ENCODE peak calls at places on chromosomes 11 and 22, in six cellular contexts. One of them, this sample, is unnamed.

GRCh38 chr11:940496-941135 is 14.9 kb downstream of the AP2A2 start:
- DNase-seq in cardiac fibroblast: no peak
- DNase-seq in AG04450: no peak
- DNase-seq in upper lobe of right lung: no peak
- DNase-seq in PC-3: no peak
- DNase-seq in foreskin fibroblast: no peak
- DNase-seq in this sample: no peak

GRCh38 chr11:31366795-31367194 is 2.7 kb downstream of the DCDC1 start:
- DNase-seq in cardiac fibroblast: no peak
- DNase-seq in AG04450: no peak
- DNase-seq in upper lobe of right lung: no peak
- DNase-seq in PC-3: no peak
- DNase-seq in foreskin fibroblast: no peak
- DNase-seq in this sample: no peak

GRCh38 chr11:17522655-17523054 is 21.6 kb downstream of the USH1C start:
- DNase-seq in cardiac fibroblast: no peak
- DNase-seq in AG04450: no peak
- DNase-seq in upper lobe of right lung: no peak
- DNase-seq in PC-3: no peak
- DNase-seq in foreskin fibroblast: no peak
- DNase-seq in this sample: no peak

GRCh38 chr22:39365406-39365782 is 15.6 kb downstream of the SYNGR1 start:
- DNase-seq in cardiac fibroblast: no peak
- DNase-seq in AG04450: no peak
- DNase-seq in upper lobe of right lung: no peak
- DNase-seq in PC-3: no peak
- DNase-seq in foreskin fibroblast: no peak
- DNase-seq in this sample: no peak

GRCh38 chr11:73493838-73494598 is 103.9 kb downstream of the FAM168A start:
- DNase-seq in cardiac fibroblast: peak; percentile 97
- DNase-seq in AG04450: peak; percentile 27
- DNase-seq in upper lobe of right lung: no peak
- DNase-seq in PC-3: peak; percentile 94
- DNase-seq in foreskin fibroblast: peak; percentile 89
- DNase-seq in this sample: peak; percentile 82

GRCh38 chr11:132217856-132218255 is 847.4 kb downstream of the NTM start:
- DNase-seq in cardiac fibroblast: no peak
- DNase-seq in AG04450: no peak
- DNase-seq in upper lobe of right lung: no peak
- DNase-seq in PC-3: no peak
- DNase-seq in foreskin fibroblast: no peak
- DNase-seq in this sample: no peak

GRCh38 chr11:95453616-95454118 is 222.7 kb upstream of the SESN3 start:
- DNase-seq in cardiac fibroblast: peak; percentile 27
- DNase-seq in AG04450: no peak
- DNase-seq in upper lobe of right lung: peak; percentile 75
- DNase-seq in PC-3: peak; percentile 46
- DNase-seq in foreskin fibroblast: peak; percentile 34
- DNase-seq in this sample: peak; percentile 84

GRCh38 chr11:121523581-121524232 is 70.9 kb upstream of the SORL1-AS1 start:
- DNase-seq in cardiac fibroblast: no peak
- DNase-seq in AG04450: no peak
- DNase-seq in upper lobe of right lung: no peak
- DNase-seq in PC-3: no peak
- DNase-seq in foreskin fibroblast: no peak
- DNase-seq in this sample: no peak

GRCh38 chr22:25120093-25120561 is 79.5 kb upstream of the CRYBB3 start:
- DNase-seq in cardiac fibroblast: no peak
- DNase-seq in AG04450: no peak
- DNase-seq in upper lobe of right lung: peak; percentile 67
- DNase-seq in PC-3: peak; percentile 77
- DNase-seq in foreskin fibroblast: no peak
- DNase-seq in this sample: no peak

GRCh38 chr11:36774603-36775002 is 176.6 kb upstream of the RAG2 start:
- DNase-seq in cardiac fibroblast: peak; percentile 64
- DNase-seq in AG04450: no peak
- DNase-seq in upper lobe of right lung: no peak
- DNase-seq in PC-3: peak; percentile 49
- DNase-seq in foreskin fibroblast: peak; percentile 81
- DNase-seq in this sample: peak; percentile 84

GRCh38 chr22:50325444-50326224 is 1.2 kb downstream of the DENND6B start:
- DNase-seq in cardiac fibroblast: no peak
- DNase-seq in AG04450: no peak
- DNase-seq in upper lobe of right lung: no peak
- DNase-seq in PC-3: no peak
- DNase-seq in foreskin fibroblast: no peak
- DNase-seq in this sample: no peak

GRCh38 chr11:66467756-66468155 is 1.1 kb downstream of the PELI3 start:
- DNase-seq in cardiac fibroblast: no peak
- DNase-seq in AG04450: no peak
- DNase-seq in upper lobe of right lung: no peak
- DNase-seq in PC-3: peak; percentile 39
- DNase-seq in foreskin fibroblast: peak; percentile 54
- DNase-seq in this sample: no peak

GRCh38 chr22:38733329-38734202 is 22.2 kb downstream of the SUN2 start:
- DNase-seq in cardiac fibroblast: peak; percentile 36
- DNase-seq in AG04450: peak; percentile 32
- DNase-seq in upper lobe of right lung: peak; percentile 76
- DNase-seq in PC-3: peak; percentile 29
- DNase-seq in foreskin fibroblast: peak; percentile 57
- DNase-seq in this sample: peak; percentile 13

GRCh38 chr11:7341551-7341950 is 89.8 kb downstream of the SYT9 start:
- DNase-seq in cardiac fibroblast: no peak
- DNase-seq in AG04450: no peak
- DNase-seq in upper lobe of right lung: no peak
- DNase-seq in PC-3: peak; percentile 36
- DNase-seq in foreskin fibroblast: no peak
- DNase-seq in this sample: peak; percentile 73

DNA sequence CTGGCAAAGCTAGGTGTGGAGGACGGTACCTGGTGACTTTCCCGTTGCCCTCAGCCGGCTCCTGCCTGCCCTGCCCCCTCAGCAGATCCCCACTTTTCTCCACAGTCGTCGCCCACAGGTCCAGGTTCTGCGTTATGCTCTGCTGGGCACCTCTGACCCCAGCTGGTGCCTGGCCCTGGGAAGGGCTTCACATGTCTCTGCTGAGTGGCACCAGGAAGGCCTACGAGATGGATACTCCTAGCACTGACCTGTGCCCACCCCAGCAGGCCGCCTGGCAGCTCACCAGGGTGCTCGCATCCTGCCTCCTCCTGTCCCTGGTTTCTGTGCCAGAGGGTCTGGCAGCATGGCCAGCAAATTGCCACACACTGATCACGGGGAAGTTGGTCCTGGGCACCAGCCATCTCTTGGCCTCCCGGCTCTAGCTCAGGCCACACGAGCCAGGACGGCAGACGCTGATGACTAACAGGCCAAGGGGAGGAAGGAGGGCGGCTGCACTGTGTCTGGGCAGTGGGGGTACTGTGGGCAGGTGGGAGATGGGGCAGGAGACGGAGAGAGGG is 13.8 kb downstream of the CARS1 start:
- DNase-seq in cardiac fibroblast: peak; percentile 32
- DNase-seq in AG04450: no peak
- DNase-seq in upper lobe of right lung: no peak
- DNase-seq in PC-3: no peak
- DNase-seq in foreskin fibroblast: peak; percentile 60
- DNase-seq in this sample: no peak
- H3K4me3 ChIP-seq in cardiac fibroblast: no peak overlapping the region
- H3K4me3 ChIP-seq in AG04450: no peak overlapping the region
- H3K4me3 ChIP-seq in upper lobe of right lung: no peak overlapping the region
- H3K4me3 ChIP-seq in PC-3: no peak overlapping the region
- H3K4me3 ChIP-seq in foreskin fibroblast: no peak overlapping the region
- H3K4me3 ChIP-seq in this sample: no peak overlapping the region

DNA sequence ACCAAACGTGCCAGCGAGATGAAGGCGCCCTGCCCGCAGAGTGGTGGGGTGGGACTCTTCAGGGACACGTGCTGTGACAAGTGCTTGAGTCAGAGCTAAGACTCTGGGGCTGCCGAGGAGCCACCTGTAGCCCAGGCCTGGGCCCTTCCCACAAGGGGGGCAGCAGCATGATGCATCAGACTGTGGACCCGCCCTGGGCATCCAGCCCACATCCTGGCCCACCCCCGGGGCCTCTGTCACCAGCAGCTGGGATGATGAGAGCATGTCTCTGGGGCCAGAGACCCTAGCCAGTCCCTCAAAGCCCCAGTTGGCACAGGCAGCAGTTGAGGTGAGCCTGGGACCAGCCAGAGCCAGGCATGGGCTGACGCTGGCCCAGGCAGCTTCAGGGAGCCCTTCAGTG is 41.5 kb downstream of the CDKN1C start:
- DNase-seq in cardiac fibroblast: no peak
- DNase-seq in AG04450: no peak
- DNase-seq in upper lobe of right lung: no peak
- DNase-seq in PC-3: peak; percentile 78
- DNase-seq in foreskin fibroblast: no peak
- DNase-seq in this sample: peak; percentile 10
- H3K4me3 ChIP-seq in cardiac fibroblast: no peak overlapping the region
- H3K4me3 ChIP-seq in AG04450: no peak overlapping the region
- H3K4me3 ChIP-seq in upper lobe of right lung: no peak overlapping the region
- H3K4me3 ChIP-seq in PC-3: no peak overlapping the region
- H3K4me3 ChIP-seq in foreskin fibroblast: no peak overlapping the region
- H3K4me3 ChIP-seq in this sample: no peak overlapping the region

GRCh38 chr11:44307340-44308099 is 2.4 kb downstream of the ALX4 start:
- DNase-seq in cardiac fibroblast: no peak
- DNase-seq in AG04450: no peak
- DNase-seq in upper lobe of right lung: no peak
- DNase-seq in PC-3: no peak
- DNase-seq in foreskin fibroblast: no peak
- DNase-seq in this sample: no peak
- H3K4me3 ChIP-seq in cardiac fibroblast: no peak overlapping the region
- H3K4me3 ChIP-seq in AG04450: no peak overlapping the region
- H3K4me3 ChIP-seq in upper lobe of right lung: no peak overlapping the region
- H3K4me3 ChIP-seq in PC-3: no peak overlapping the region
- H3K4me3 ChIP-seq in foreskin fibroblast: no peak overlapping the region
- H3K4me3 ChIP-seq in this sample: no peak overlapping the region

GRCh38 chr22:42855211-42855610 is 1.9 kb downstream of the ARFGAP3 start:
- DNase-seq in cardiac fibroblast: peak; percentile 17
- DNase-seq in AG04450: no peak
- DNase-seq in upper lobe of right lung: no peak
- DNase-seq in PC-3: no peak
- DNase-seq in foreskin fibroblast: peak; percentile 44
- DNase-seq in this sample: no peak

GRCh38 chr22:42856179-42856864 is 751 bp downstream of the ARFGAP3 start:
- DNase-seq in cardiac fibroblast: peak; percentile 36
- DNase-seq in AG04450: no peak
- DNase-seq in upper lobe of right lung: peak; percentile 85
- DNase-seq in PC-3: no peak
- DNase-seq in foreskin fibroblast: peak; percentile 58
- DNase-seq in this sample: peak; percentile 8

GRCh38 chr22:42856865-42857704 is at the start of gene ARFGAP3:
- DNase-seq in cardiac fibroblast: peak; percentile 92
- DNase-seq in AG04450: peak; percentile 76
- DNase-seq in upper lobe of right lung: peak; percentile 98
- DNase-seq in PC-3: peak; percentile 89
- DNase-seq in foreskin fibroblast: peak; percentile 98
- DNase-seq in this sample: peak; percentile 74

GRCh38 chr22:42857845-42858481 is 890 bp upstream of the ARFGAP3 start:
- DNase-seq in cardiac fibroblast: no peak
- DNase-seq in AG04450: no peak
- DNase-seq in upper lobe of right lung: no peak
- DNase-seq in PC-3: peak; percentile 14
- DNase-seq in foreskin fibroblast: no peak
- DNase-seq in this sample: no peak

DNA sequence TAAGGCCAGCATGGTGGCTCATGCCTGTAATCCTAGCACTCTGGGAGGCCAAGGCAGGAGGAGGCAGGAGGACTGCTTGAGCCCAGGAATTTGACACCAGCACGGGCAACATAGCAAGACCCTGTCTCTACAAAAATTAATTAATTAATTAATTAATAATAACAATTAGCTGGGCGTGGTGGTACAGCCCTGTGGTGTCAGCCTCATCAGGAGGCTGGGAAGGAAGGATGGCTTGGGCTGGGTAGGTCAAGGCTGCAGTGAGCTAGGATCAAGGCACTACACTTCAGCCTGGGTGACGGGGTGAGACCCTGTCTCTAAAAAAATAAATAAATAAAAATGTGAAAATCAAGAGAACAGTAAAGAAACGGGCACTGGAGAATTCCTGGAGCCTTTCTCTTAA is 1.3 kb downstream of the ARFGAP3 start:
- DNase-seq in cardiac fibroblast: no peak
- DNase-seq in AG04450: no peak
- DNase-seq in upper lobe of right lung: no peak
- DNase-seq in PC-3: no peak
- DNase-seq in foreskin fibroblast: no peak
- DNase-seq in this sample: no peak
- H3K4me3 ChIP-seq in cardiac fibroblast: peak overlapping the region; percentile 88
- H3K4me3 ChIP-seq in AG04450: peak overlapping the region; percentile 93
- H3K4me3 ChIP-seq in upper lobe of right lung: peak overlapping the region; percentile 82
- H3K4me3 ChIP-seq in PC-3: peak overlapping the region; percentile 94
- H3K4me3 ChIP-seq in foreskin fibroblast: peak overlapping the region; percentile 83
- H3K4me3 ChIP-seq in this sample: peak overlapping the region; percentile 67

DNA sequence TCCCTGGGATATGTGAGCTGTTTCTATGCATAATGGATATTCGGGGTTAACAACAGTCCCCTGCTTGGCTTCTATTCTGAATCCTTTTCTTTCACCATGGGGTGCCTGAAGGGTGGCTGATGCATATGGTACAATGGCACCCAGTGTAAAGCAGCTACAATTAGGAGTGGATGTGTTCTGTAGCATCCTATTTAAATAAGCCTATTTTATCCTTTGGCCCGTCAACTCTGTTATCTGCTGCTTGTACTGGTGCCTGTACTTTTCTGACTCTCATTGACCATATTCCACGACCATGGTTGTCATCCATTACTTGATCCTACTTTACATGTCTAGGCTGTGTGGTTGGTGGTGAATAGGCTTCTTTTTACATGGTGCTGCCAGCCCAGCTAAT is 1.3 kb downstream of the TUG1 start:
- DNase-seq in cardiac fibroblast: no peak
- DNase-seq in AG04450: no peak
- DNase-seq in upper lobe of right lung: no peak
- DNase-seq in PC-3: no peak
- DNase-seq in foreskin fibroblast: no peak
- DNase-seq in this sample: no peak
- H3K4me3 ChIP-seq in cardiac fibroblast: peak overlapping the region; percentile 53
- H3K4me3 ChIP-seq in AG04450: peak overlapping the region; percentile 73
- H3K4me3 ChIP-seq in upper lobe of right lung: peak overlapping the region; percentile 82
- H3K4me3 ChIP-seq in PC-3: peak overlapping the region; percentile 94
- H3K4me3 ChIP-seq in foreskin fibroblast: peak overlapping the region; percentile 64
- H3K4me3 ChIP-seq in this sample: peak overlapping the region; percentile 59

DNA sequence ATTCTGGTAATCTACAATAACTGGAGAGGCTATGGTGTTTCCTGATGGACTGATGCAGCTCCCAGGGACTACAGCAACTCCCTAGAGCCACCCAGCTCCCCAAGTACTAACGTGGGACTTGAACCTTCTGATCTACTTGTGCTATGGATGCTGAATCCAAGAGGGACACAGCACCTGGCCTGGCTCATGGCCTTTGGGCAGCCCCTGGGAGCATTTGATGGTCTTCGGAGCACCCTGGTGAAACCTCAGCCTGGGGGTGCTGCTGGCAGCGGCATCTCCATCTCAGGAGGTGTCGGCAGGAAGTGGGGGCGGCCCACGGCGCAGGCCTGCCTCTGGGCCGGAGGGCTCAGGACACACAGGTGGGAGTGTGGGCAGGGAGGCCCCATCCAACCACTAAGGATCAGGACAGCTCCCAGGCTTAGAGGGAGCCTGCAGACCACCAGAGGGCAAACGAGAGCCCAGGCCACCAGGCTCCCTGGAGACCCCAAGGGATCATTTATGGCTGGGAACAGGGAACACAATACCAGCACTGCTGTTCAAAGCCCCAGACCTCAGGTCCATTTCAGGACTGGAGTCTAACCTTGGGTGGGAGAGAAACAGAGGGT is 8.7 kb downstream of the EHD1 start:
- DNase-seq in cardiac fibroblast: no peak
- DNase-seq in AG04450: no peak
- DNase-seq in upper lobe of right lung: no peak
- DNase-seq in PC-3: no peak
- DNase-seq in foreskin fibroblast: no peak
- DNase-seq in this sample: no peak
- H3K4me3 ChIP-seq in cardiac fibroblast: no peak overlapping the region
- H3K4me3 ChIP-seq in AG04450: peak overlapping the region; percentile 5
- H3K4me3 ChIP-seq in upper lobe of right lung: peak overlapping the region; percentile 10
- H3K4me3 ChIP-seq in PC-3: peak overlapping the region; percentile 31
- H3K4me3 ChIP-seq in foreskin fibroblast: no peak overlapping the region
- H3K4me3 ChIP-seq in this sample: no peak overlapping the region